ENCODE peak calls at places on chromosomes 2 and 18, in seven cellular contexts. Q is iPS-NIHi11; C is iris pigment epithelial cell; M is T-cell; X is CD4-positive, alpha-beta memory T cell; Z is HEK293T; W is fibroblast of gingiva. N is an unnamed sample.

GRCh38 chr2:159177957-159178356 is 108.5 kb downstream of the WDSUB1 start:
- DNase-seq in W (no peak), Z (no peak), Q (no peak), X (no peak), M (no peak), C (no peak), N (no peak)

GRCh38 chr2:95329891-95330822 is 33.0 kb downstream of the KCNIP3 start:
- DNase-seq in C (no peak), Q (no peak), X (no peak), W (no peak), Z (peak), M (no peak), N (no peak)

GRCh38 chr2:94993176-94994062 is 32.1 kb upstream of the MAL start:
- DNase-seq in M (no peak), X (no peak), C (no peak), Q (no peak), W (no peak), Z (no peak), N (no peak)

GRCh38 chr2:63712748-63713147 is 124.0 kb downstream of the MDH1 start:
- DNase-seq in M (no peak), X (no peak), C (peak), Q (no peak), Z (no peak), W (peak), N (no peak)

GRCh38 chr2:66790651-66791181 is 355.8 kb downstream of the MEIS1 start:
- DNase-seq in Q (no peak), W (peak), C (peak), M (no peak), Z (no peak), X (no peak), N (no peak)

GRCh38 chr18:2535419-2535910 is 35.8 kb downstream of the METTL4 start:
- DNase-seq in M (no peak), C (no peak), X (no peak), W (no peak), Q (no peak), Z (no peak), N (no peak)

GRCh38 chr2:31987454-31987853 is 23.4 kb downstream of the MEMO1 start:
- DNase-seq in Q (no peak), C (peak), W (peak), M (no peak), X (no peak), Z (no peak), N (no peak)

GRCh38 chr18:25736516-25736915 is 353.9 kb downstream of the SS18 start:
- DNase-seq in X (no peak), Z (no peak), Q (no peak), M (no peak), C (no peak), W (no peak), N (no peak)

GRCh38 chr18:61754039-61754583 is 138.7 kb downstream of the RNF152 start:
- DNase-seq in C (no peak), Q (no peak), M (no peak), W (no peak), X (no peak), Z (no peak), N (no peak)

GRCh38 chr2:64153811-64154210 is 9.6 kb upstream of the PELI1 start:
- DNase-seq in W (no peak), Q (no peak), C (no peak), M (no peak), Z (no peak), X (no peak), N (no peak)

GRCh38 chr2:31140151-31140550 is 1.9 kb upstream of the GALNT14 start:
- DNase-seq in Z (no peak), W (no peak), Q (no peak), M (no peak), X (no peak), C (no peak), N (no peak)

GRCh38 chr18:39244242-39244641 is 1678.6 kb upstream of the CELF4 start:
- DNase-seq in M (no peak), W (no peak), C (no peak), X (no peak), Q (no peak), Z (no peak), N (no peak)

GRCh38 chr18:45978084-45978483 is 11.0 kb upstream of the EPG5 start:
- DNase-seq in Q (peak), W (no peak), C (no peak), M (no peak), X (no peak), Z (no peak), N (no peak)

GRCh38 chr2:173963323-173963816 is 1.8 kb downstream of the SP3 start:
- DNase-seq in C (peak), X (peak), Z (peak), W (peak), Q (no peak), M (peak), N (peak)

GRCh38 chr2:113390133-113390849 is 47.2 kb upstream of the ZNG1B start:
- DNase-seq in Z (peak), Q (peak), X (peak), M (peak), W (peak), C (peak), N (peak)

GRCh38 chr2:112121682-112122254 is 16.4 kb upstream of the FBLN7 start:
- DNase-seq in W (peak), X (peak), Z (peak), M (peak), Q (no peak), C (peak), N (peak)

GRCh38 chr2:239359194-239359912 is 41.5 kb downstream of the HDAC4 start:
- DNase-seq in W (peak), M (no peak), X (no peak), Z (no peak), Q (no peak), C (no peak), N (no peak)

GRCh38 chr18:76457475-76457874 is 37.6 kb downstream of the ZNF516 start:
- DNase-seq in X (no peak), W (no peak), C (no peak), M (no peak), Q (no peak), Z (no peak), N (no peak)